ENCODE peak calls at places on chromosome 1, in ten cellular contexts. One of them, this sample, is unnamed.

GRCh38 chr1:25140073-25140797 is 92.1 kb downstream of the SYF2 start:
- DNase-seq in B cell: peak
- DNase-seq in upper lobe of right lung: no peak
- DNase-seq in WTC11: no peak
- DNase-seq in GM13976: peak
- DNase-seq in mucosa of descending colon: no peak
- DNase-seq in activated CD8-positive, alpha-beta T cell treated with anti-CD3 and anti-CD28 coated beads for 36 hours: peak
- DNase-seq in foreskin fibroblast: peak
- DNase-seq in cardiac muscle cell: no peak
- DNase-seq in H9: no peak
- DNase-seq in this sample: no peak

GRCh38 chr1:177568702-177569101 is 397.9 kb downstream of the BRINP2 start:
- DNase-seq in B cell: no peak
- DNase-seq in upper lobe of right lung: no peak
- DNase-seq in WTC11: no peak
- DNase-seq in GM13976: no peak
- DNase-seq in mucosa of descending colon: no peak
- DNase-seq in activated CD8-positive, alpha-beta T cell treated with anti-CD3 and anti-CD28 coated beads for 36 hours: no peak
- DNase-seq in foreskin fibroblast: no peak
- DNase-seq in cardiac muscle cell: no peak
- DNase-seq in H9: no peak
- DNase-seq in this sample: no peak

GRCh38 chr1:247079141-247079874 is 697 bp upstream of the ZNF670 start:
- DNase-seq in B cell: peak
- DNase-seq in upper lobe of right lung: no peak
- DNase-seq in WTC11: no peak
- DNase-seq in GM13976: no peak
- DNase-seq in mucosa of descending colon: peak
- DNase-seq in activated CD8-positive, alpha-beta T cell treated with anti-CD3 and anti-CD28 coated beads for 36 hours: peak
- DNase-seq in foreskin fibroblast: no peak
- DNase-seq in cardiac muscle cell: no peak
- DNase-seq in H9: peak
- DNase-seq in this sample: no peak

GRCh38 chr1:41752514-41753170 is 166.1 kb downstream of the HIVEP3 start:
- DNase-seq in B cell: peak
- DNase-seq in upper lobe of right lung: no peak
- DNase-seq in WTC11: no peak
- DNase-seq in GM13976: no peak
- DNase-seq in mucosa of descending colon: no peak
- DNase-seq in activated CD8-positive, alpha-beta T cell treated with anti-CD3 and anti-CD28 coated beads for 36 hours: no peak
- DNase-seq in foreskin fibroblast: no peak
- DNase-seq in cardiac muscle cell: no peak
- DNase-seq in H9: no peak
- DNase-seq in this sample: no peak

GRCh38 chr1:221963742-221964141 is 221.9 kb upstream of the DUSP10 start:
- DNase-seq in B cell: no peak
- DNase-seq in upper lobe of right lung: no peak
- DNase-seq in WTC11: no peak
- DNase-seq in GM13976: no peak
- DNase-seq in mucosa of descending colon: no peak
- DNase-seq in activated CD8-positive, alpha-beta T cell treated with anti-CD3 and anti-CD28 coated beads for 36 hours: no peak
- DNase-seq in foreskin fibroblast: peak
- DNase-seq in cardiac muscle cell: no peak
- DNase-seq in H9: no peak
- DNase-seq in this sample: no peak

GRCh38 chr1:18883636-18884418 is 18.5 kb downstream of the ALDH4A1 start:
- DNase-seq in B cell: peak
- DNase-seq in upper lobe of right lung: peak
- DNase-seq in WTC11: peak
- DNase-seq in GM13976: peak
- DNase-seq in mucosa of descending colon: peak
- DNase-seq in activated CD8-positive, alpha-beta T cell treated with anti-CD3 and anti-CD28 coated beads for 36 hours: peak
- DNase-seq in foreskin fibroblast: peak
- DNase-seq in cardiac muscle cell: peak
- DNase-seq in H9: peak
- DNase-seq in this sample: peak

GRCh38 chr1:179164494-179164893 is 65.0 kb downstream of the ABL2 start:
- DNase-seq in B cell: no peak
- DNase-seq in upper lobe of right lung: no peak
- DNase-seq in WTC11: no peak
- DNase-seq in GM13976: no peak
- DNase-seq in mucosa of descending colon: no peak
- DNase-seq in activated CD8-positive, alpha-beta T cell treated with anti-CD3 and anti-CD28 coated beads for 36 hours: no peak
- DNase-seq in foreskin fibroblast: peak
- DNase-seq in cardiac muscle cell: peak
- DNase-seq in H9: no peak
- DNase-seq in this sample: no peak

GRCh38 chr1:3871451-3871805 is 14.2 kb downstream of the DFFB start:
- DNase-seq in B cell: no peak
- DNase-seq in upper lobe of right lung: no peak
- DNase-seq in WTC11: no peak
- DNase-seq in GM13976: no peak
- DNase-seq in mucosa of descending colon: no peak
- DNase-seq in activated CD8-positive, alpha-beta T cell treated with anti-CD3 and anti-CD28 coated beads for 36 hours: no peak
- DNase-seq in foreskin fibroblast: no peak
- DNase-seq in cardiac muscle cell: no peak
- DNase-seq in H9: no peak
- DNase-seq in this sample: no peak

DNA sequence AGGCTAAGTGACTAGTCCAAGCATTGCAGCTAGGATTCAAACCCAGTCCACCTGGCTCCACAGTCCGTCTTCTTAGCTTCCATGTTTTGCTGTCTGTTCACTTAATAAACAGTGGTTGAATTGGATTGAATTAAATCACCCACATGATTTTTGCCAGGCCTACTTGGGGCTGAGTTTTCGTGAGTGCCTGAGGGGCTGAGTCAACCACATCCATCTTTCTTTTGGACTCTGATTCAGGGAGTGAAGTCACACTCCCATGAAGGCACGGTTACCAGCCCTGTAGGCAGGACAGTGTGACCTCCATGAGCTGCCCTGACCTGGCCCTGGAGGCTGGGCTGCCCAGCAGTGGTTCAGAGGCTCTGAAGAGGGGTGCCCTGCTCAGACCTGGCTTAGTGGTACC is 123.7 kb downstream of the ACTL8 start:
- DNase-seq in B cell: no peak
- DNase-seq in upper lobe of right lung: peak
- DNase-seq in WTC11: no peak
- DNase-seq in GM13976: no peak
- DNase-seq in mucosa of descending colon: no peak
- DNase-seq in activated CD8-positive, alpha-beta T cell treated with anti-CD3 and anti-CD28 coated beads for 36 hours: no peak
- DNase-seq in foreskin fibroblast: peak
- DNase-seq in cardiac muscle cell: peak
- DNase-seq in H9: no peak
- DNase-seq in this sample: no peak
- TF ChIP-seq CTCF in B cell: no peak
- TF ChIP-seq CTCF in upper lobe of right lung: no peak
- TF ChIP-seq CTCF in WTC11: no peak
- TF ChIP-seq CTCF in GM13976: no peak
- TF ChIP-seq CTCF in mucosa of descending colon: no peak
- TF ChIP-seq CTCF in activated CD8-positive, alpha-beta T cell treated with anti-CD3 and anti-CD28 coated beads for 36 hours: no peak
- TF ChIP-seq CTCF in foreskin fibroblast: no peak
- TF ChIP-seq CTCF in cardiac muscle cell: no peak
- TF ChIP-seq CTCF in H9: no peak
- TF ChIP-seq CTCF in this sample: no peak

GRCh38 chr1:27302612-27303011 is 19.4 kb upstream of the TMEM222 start:
- DNase-seq in B cell: no peak
- DNase-seq in upper lobe of right lung: no peak
- DNase-seq in WTC11: no peak
- DNase-seq in GM13976: no peak
- DNase-seq in mucosa of descending colon: no peak
- DNase-seq in activated CD8-positive, alpha-beta T cell treated with anti-CD3 and anti-CD28 coated beads for 36 hours: no peak
- DNase-seq in foreskin fibroblast: no peak
- DNase-seq in cardiac muscle cell: no peak
- DNase-seq in H9: no peak
- DNase-seq in this sample: no peak

GRCh38 chr1:27306892-27307850 is 14.8 kb upstream of the TMEM222 start:
- DNase-seq in B cell: no peak
- DNase-seq in upper lobe of right lung: peak
- DNase-seq in WTC11: peak
- DNase-seq in GM13976: no peak
- DNase-seq in mucosa of descending colon: peak
- DNase-seq in activated CD8-positive, alpha-beta T cell treated with anti-CD3 and anti-CD28 coated beads for 36 hours: no peak
- DNase-seq in foreskin fibroblast: no peak
- DNase-seq in cardiac muscle cell: no peak
- DNase-seq in H9: peak
- DNase-seq in this sample: no peak

GRCh38 chr1:27306071-27306470 is 15.9 kb upstream of the TMEM222 start:
- DNase-seq in B cell: no peak
- DNase-seq in upper lobe of right lung: peak
- DNase-seq in WTC11: no peak
- DNase-seq in GM13976: no peak
- DNase-seq in mucosa of descending colon: no peak
- DNase-seq in activated CD8-positive, alpha-beta T cell treated with anti-CD3 and anti-CD28 coated beads for 36 hours: no peak
- DNase-seq in foreskin fibroblast: no peak
- DNase-seq in cardiac muscle cell: no peak
- DNase-seq in H9: no peak
- DNase-seq in this sample: no peak

GRCh38 chr1:27303509-27303908 is 18.5 kb upstream of the TMEM222 start:
- DNase-seq in B cell: no peak
- DNase-seq in upper lobe of right lung: no peak
- DNase-seq in WTC11: peak
- DNase-seq in GM13976: no peak
- DNase-seq in mucosa of descending colon: no peak
- DNase-seq in activated CD8-positive, alpha-beta T cell treated with anti-CD3 and anti-CD28 coated beads for 36 hours: no peak
- DNase-seq in foreskin fibroblast: no peak
- DNase-seq in cardiac muscle cell: no peak
- DNase-seq in H9: no peak
- DNase-seq in this sample: no peak

DNA sequence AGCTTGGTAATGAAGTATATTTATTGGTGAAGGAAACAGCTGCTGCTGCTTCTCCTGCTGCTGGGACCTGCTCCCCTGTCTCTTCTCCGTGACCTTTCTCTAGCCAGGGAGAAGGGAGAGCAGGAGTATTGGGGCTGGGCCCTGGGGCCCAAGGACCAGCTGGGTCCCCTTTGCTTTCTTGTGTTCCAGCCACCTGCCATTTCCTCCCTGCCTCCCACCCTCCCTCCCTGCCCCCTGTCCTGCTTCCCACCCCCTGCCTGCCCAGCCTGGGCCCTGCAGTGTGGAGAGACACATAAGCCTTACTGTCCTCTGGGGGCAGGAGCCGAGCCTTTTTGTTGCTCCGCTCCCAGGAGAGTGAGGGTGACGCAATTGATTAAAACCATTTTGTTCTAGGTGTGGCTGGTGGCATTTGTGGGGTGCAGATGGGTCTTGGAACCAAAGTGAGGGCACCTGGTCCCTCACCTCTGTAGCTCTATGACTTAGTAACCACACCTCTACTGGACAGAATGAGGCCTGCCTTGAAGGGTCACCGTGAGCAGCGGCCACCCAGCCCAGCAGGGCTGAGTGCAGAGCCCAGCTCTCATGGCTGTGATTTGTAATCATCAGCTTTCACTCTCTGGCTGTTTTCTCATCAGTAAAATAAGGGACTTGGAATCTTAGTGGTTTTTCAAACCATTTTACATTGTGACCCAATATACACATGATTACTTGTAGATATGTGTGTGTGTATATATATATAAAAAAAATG is 13.9 kb upstream of the TMEM222 start:
- DNase-seq in B cell: no peak
- DNase-seq in upper lobe of right lung: peak
- DNase-seq in WTC11: no peak
- DNase-seq in GM13976: no peak
- DNase-seq in mucosa of descending colon: no peak
- DNase-seq in activated CD8-positive, alpha-beta T cell treated with anti-CD3 and anti-CD28 coated beads for 36 hours: no peak
- DNase-seq in foreskin fibroblast: no peak
- DNase-seq in cardiac muscle cell: no peak
- DNase-seq in H9: no peak
- DNase-seq in this sample: no peak
- TF ChIP-seq CTCF in B cell: no peak
- TF ChIP-seq CTCF in upper lobe of right lung: no peak
- TF ChIP-seq CTCF in WTC11: no peak
- TF ChIP-seq CTCF in GM13976: no peak
- TF ChIP-seq CTCF in mucosa of descending colon: no peak
- TF ChIP-seq CTCF in activated CD8-positive, alpha-beta T cell treated with anti-CD3 and anti-CD28 coated beads for 36 hours: no peak
- TF ChIP-seq CTCF in foreskin fibroblast: no peak
- TF ChIP-seq CTCF in cardiac muscle cell: no peak
- TF ChIP-seq CTCF in H9: no peak
- TF ChIP-seq CTCF in this sample: no peak

GRCh38 chr1:110012100-110012499 is 22.3 kb upstream of the STRIP1 start:
- DNase-seq in B cell: peak
- DNase-seq in upper lobe of right lung: no peak
- DNase-seq in WTC11: no peak
- DNase-seq in GM13976: peak
- DNase-seq in mucosa of descending colon: no peak
- DNase-seq in activated CD8-positive, alpha-beta T cell treated with anti-CD3 and anti-CD28 coated beads for 36 hours: no peak
- DNase-seq in foreskin fibroblast: no peak
- DNase-seq in cardiac muscle cell: no peak
- DNase-seq in H9: no peak
- DNase-seq in this sample: no peak

GRCh38 chr1:110007458-110007857 is 22.9 kb downstream of the AHCYL1 start:
- DNase-seq in B cell: no peak
- DNase-seq in upper lobe of right lung: no peak
- DNase-seq in WTC11: no peak
- DNase-seq in GM13976: no peak
- DNase-seq in mucosa of descending colon: no peak
- DNase-seq in activated CD8-positive, alpha-beta T cell treated with anti-CD3 and anti-CD28 coated beads for 36 hours: no peak
- DNase-seq in foreskin fibroblast: no peak
- DNase-seq in cardiac muscle cell: no peak
- DNase-seq in H9: no peak
- DNase-seq in this sample: no peak

GRCh38 chr1:110008971-110009565 is 24.5 kb downstream of the AHCYL1 start:
- DNase-seq in B cell: no peak
- DNase-seq in upper lobe of right lung: no peak
- DNase-seq in WTC11: no peak
- DNase-seq in GM13976: no peak
- DNase-seq in mucosa of descending colon: no peak
- DNase-seq in activated CD8-positive, alpha-beta T cell treated with anti-CD3 and anti-CD28 coated beads for 36 hours: no peak
- DNase-seq in foreskin fibroblast: no peak
- DNase-seq in cardiac muscle cell: no peak
- DNase-seq in H9: no peak
- DNase-seq in this sample: no peak

GRCh38 chr1:110007045-110007444 is 22.5 kb downstream of the AHCYL1 start:
- DNase-seq in B cell: no peak
- DNase-seq in upper lobe of right lung: no peak
- DNase-seq in WTC11: no peak
- DNase-seq in GM13976: no peak
- DNase-seq in mucosa of descending colon: no peak
- DNase-seq in activated CD8-positive, alpha-beta T cell treated with anti-CD3 and anti-CD28 coated beads for 36 hours: no peak
- DNase-seq in foreskin fibroblast: no peak
- DNase-seq in cardiac muscle cell: no peak
- DNase-seq in H9: no peak
- DNase-seq in this sample: no peak

DNA sequence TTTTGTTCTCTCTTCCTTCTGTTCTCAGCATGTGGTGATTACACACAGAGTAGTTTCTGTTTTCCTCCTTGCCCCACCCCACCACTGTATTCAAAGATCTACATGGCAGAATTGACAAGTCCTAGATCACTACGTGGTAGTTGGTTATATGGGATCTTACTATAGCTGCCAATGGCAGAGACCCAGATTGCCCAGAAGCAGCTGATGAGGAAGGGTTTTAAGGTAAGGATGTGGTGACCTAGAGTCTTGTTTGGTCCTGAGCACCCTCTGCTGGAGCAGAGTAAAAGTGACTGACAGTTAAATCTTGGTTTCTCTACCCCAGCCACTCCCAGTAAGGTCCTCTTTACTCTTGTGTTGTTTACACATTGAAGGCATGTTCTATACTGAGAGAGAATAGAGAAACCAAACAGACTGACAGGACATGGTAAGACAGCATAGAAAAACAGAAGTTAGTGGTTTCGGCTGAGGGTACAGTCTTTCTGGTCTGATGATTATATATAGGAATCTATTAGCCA is 22.8 kb upstream of the STRIP1 start:
- DNase-seq in B cell: peak
- DNase-seq in upper lobe of right lung: no peak
- DNase-seq in WTC11: no peak
- DNase-seq in GM13976: peak
- DNase-seq in mucosa of descending colon: peak
- DNase-seq in activated CD8-positive, alpha-beta T cell treated with anti-CD3 and anti-CD28 coated beads for 36 hours: peak
- DNase-seq in foreskin fibroblast: peak
- DNase-seq in cardiac muscle cell: peak
- DNase-seq in H9: peak
- DNase-seq in this sample: no peak
- TF ChIP-seq CTCF in B cell: peak
- TF ChIP-seq CTCF in upper lobe of right lung: peak
- TF ChIP-seq CTCF in WTC11: no peak
- TF ChIP-seq CTCF in GM13976: peak
- TF ChIP-seq CTCF in mucosa of descending colon: peak
- TF ChIP-seq CTCF in activated CD8-positive, alpha-beta T cell treated with anti-CD3 and anti-CD28 coated beads for 36 hours: peak
- TF ChIP-seq CTCF in foreskin fibroblast: peak
- TF ChIP-seq CTCF in cardiac muscle cell: peak
- TF ChIP-seq CTCF in H9: peak
- TF ChIP-seq CTCF in this sample: no peak

DNA sequence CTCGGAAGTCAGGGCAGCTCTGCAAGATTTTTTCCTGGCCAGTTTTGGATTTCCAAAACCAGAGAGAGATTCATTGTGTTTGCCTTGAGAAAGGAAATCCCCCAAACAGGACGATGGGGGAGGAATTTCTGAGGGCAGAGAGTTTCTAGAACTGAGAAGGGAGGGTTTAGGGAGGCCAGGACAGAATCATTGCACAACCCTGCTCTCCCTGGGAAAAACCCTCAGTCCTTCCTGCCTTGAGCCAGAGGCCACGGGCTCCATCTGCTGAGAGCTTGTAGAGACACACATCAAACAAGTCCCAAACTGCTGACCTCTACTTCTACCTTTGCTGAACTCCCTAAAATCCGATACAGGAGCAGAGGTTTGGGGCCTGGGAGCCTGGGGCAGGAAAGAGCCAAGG is 99.7 kb downstream of the NMNAT2 start:
- DNase-seq in B cell: no peak
- DNase-seq in upper lobe of right lung: peak
- DNase-seq in WTC11: peak
- DNase-seq in GM13976: peak
- DNase-seq in mucosa of descending colon: peak
- DNase-seq in activated CD8-positive, alpha-beta T cell treated with anti-CD3 and anti-CD28 coated beads for 36 hours: peak
- DNase-seq in foreskin fibroblast: peak
- DNase-seq in cardiac muscle cell: peak
- DNase-seq in H9: peak
- DNase-seq in this sample: peak
- TF ChIP-seq CTCF in B cell: no peak
- TF ChIP-seq CTCF in upper lobe of right lung: peak
- TF ChIP-seq CTCF in WTC11: no peak
- TF ChIP-seq CTCF in GM13976: peak
- TF ChIP-seq CTCF in mucosa of descending colon: no peak
- TF ChIP-seq CTCF in activated CD8-positive, alpha-beta T cell treated with anti-CD3 and anti-CD28 coated beads for 36 hours: no peak
- TF ChIP-seq CTCF in foreskin fibroblast: peak
- TF ChIP-seq CTCF in cardiac muscle cell: peak
- TF ChIP-seq CTCF in H9: peak
- TF ChIP-seq CTCF in this sample: no peak